ENCODE peak calls at places on chromosome 3, in six cellular contexts. R, Y, P, B, L and U are unnamed samples.

GRCh38 chr3:5332270-5332956 is 144.9 kb downstream of the EDEM1 start:
- DNase-seq in R (no peak), Y (no peak), P (no peak), B (no peak), L (no peak), U (no peak)

GRCh38 chr3:106880206-106880605 is 497.0 kb upstream of the CCDC54 start:
- DNase-seq in R (no peak), Y (no peak), P (no peak), B (no peak), L (no peak), U (no peak)

GRCh38 chr3:161305095-161305991 is 66.0 kb downstream of the SPTSSB start:
- DNase-seq in R (no peak), Y (no peak), P (no peak), B (peak), L (peak), U (no peak)

GRCh38 chr3:30667250-30667585 is 60.8 kb downstream of the TGFBR2 start:
- DNase-seq in R (no peak), Y (no peak), P (no peak), B (no peak), L (peak), U (no peak)

GRCh38 chr3:161310649-161311423 is 60.5 kb downstream of the SPTSSB start:
- DNase-seq in R (peak), Y (no peak), P (no peak), B (no peak), L (no peak), U (no peak)

GRCh38 chr3:112127522-112128494 is 5.2 kb downstream of the GCSAM start:
- DNase-seq in R (no peak), Y (no peak), P (no peak), B (no peak), L (no peak), U (no peak)

GRCh38 chr3:128875556-128876120 is 3.8 kb upstream of the ACAD9 start:
- DNase-seq in R (peak), Y (no peak), P (peak), B (no peak), L (peak), U (no peak)

GRCh38 chr3:170442945-170443344 is 24.3 kb downstream of the CLDN11 start:
- DNase-seq in R (no peak), Y (no peak), P (no peak), B (no peak), L (peak), U (no peak)

GRCh38 chr3:115713247-115713646 is 89.9 kb downstream of the GAP43 start:
- DNase-seq in R (no peak), Y (no peak), P (no peak), B (no peak), L (peak), U (peak)

GRCh38 chr3:33312361-33312760 is 35.1 kb downstream of the FBXL2 start:
- DNase-seq in R (no peak), Y (no peak), P (no peak), B (no peak), L (peak), U (no peak)

GRCh38 chr3:157785071-157785826 is 282.0 kb upstream of the VEPH1 start:
- DNase-seq in R (no peak), Y (no peak), P (no peak), B (peak), L (peak), U (no peak)

GRCh38 chr3:14285526-14285925 is 106.9 kb downstream of the LSM3 start:
- DNase-seq in R (no peak), Y (no peak), P (peak), B (no peak), L (no peak), U (no peak)

GRCh38 chr3:23592961-23593931 is 212.5 kb upstream of the UBE2E1 start:
- DNase-seq in R (no peak), Y (no peak), P (no peak), B (no peak), L (no peak), U (no peak)

GRCh38 chr3:45236964-45237363 is 10.9 kb upstream of the TMEM158 start:
- DNase-seq in R (no peak), Y (no peak), P (no peak), B (no peak), L (no peak), U (no peak)

GRCh38 chr3:118863731-118864322 is 170.8 kb downstream of the IGSF11 start:
- DNase-seq in R (no peak), Y (no peak), P (no peak), B (peak), L (no peak), U (no peak)

GRCh38 chr3:45692866-45693265 is 3.7 kb downstream of the SACM1L start:
- DNase-seq in R (no peak), Y (no peak), P (no peak), B (no peak), L (no peak), U (no peak)

GRCh38 chr3:48023377-48023776 is 7.2 kb upstream of the MAP4 start:
- DNase-seq in R (no peak), Y (no peak), P (no peak), B (no peak), L (no peak), U (no peak)

GRCh38 chr3:29503969-29504368 is 223.1 kb downstream of the RBMS3 start:
- DNase-seq in R (no peak), Y (no peak), P (no peak), B (no peak), L (no peak), U (no peak)

GRCh38 chr3:184611606-184612304 is 50.2 kb downstream of the EPHB3 start:
- DNase-seq in R (no peak), Y (no peak), P (no peak), B (no peak), L (peak), U (no peak)

GRCh38 chr3:49316696-49317457 is 23.0 kb downstream of the USP4 start:
- DNase-seq in R (no peak), Y (no peak), P (no peak), B (no peak), L (no peak), U (no peak)

GRCh38 chr3:38707730-38708129 is 58.2 kb upstream of the SCN5A start:
- DNase-seq in R (no peak), Y (no peak), P (no peak), B (peak), L (no peak), U (no peak)

GRCh38 chr3:71127463-71128243 is 455.9 kb downstream of the FOXP1 start:
- DNase-seq in R (peak), Y (no peak), P (no peak), B (no peak), L (peak), U (no peak)

GRCh38 chr3:50264389-50264963 is 4.5 kb upstream of the SEMA3B start:
- DNase-seq in R (no peak), Y (peak), P (no peak), B (peak), L (peak), U (peak)

GRCh38 chr3:122232485-122232884 is 49.0 kb downstream of the CASR start:
- DNase-seq in R (no peak), Y (no peak), P (no peak), B (no peak), L (no peak), U (no peak)

GRCh38 chr3:52811452-52812011 is 16.9 kb downstream of the ITIH3 start:
- DNase-seq in R (no peak), Y (no peak), P (no peak), B (no peak), L (no peak), U (no peak)

GRCh38 chr3:23219117-23219516 is 16.0 kb downstream of the UBE2E2 start:
- DNase-seq in R (no peak), Y (no peak), P (no peak), B (peak), L (no peak), U (no peak)

GRCh38 chr3:67030785-67031740 is 33.0 kb downstream of the KBTBD8 start:
- DNase-seq in R (no peak), Y (no peak), P (no peak), B (no peak), L (no peak), U (no peak)

GRCh38 chr3:135192929-135193328 is 397.9 kb downstream of the EPHB1 start:
- DNase-seq in R (no peak), Y (no peak), P (no peak), B (no peak), L (no peak), U (no peak)

GRCh38 chr3:197002701-197003454 is 26.7 kb downstream of the MELTF start:
- DNase-seq in R (peak), Y (peak), P (peak), B (peak), L (peak), U (peak)

GRCh38 chr3:128075516-128076464 is 23.6 kb downstream of the SEC61A1 start:
- DNase-seq in R (peak), Y (peak), P (peak), B (peak), L (peak), U (peak)

GRCh38 chr3:176510097-176510496 is 687.2 kb downstream of the TBL1XR1 start:
- DNase-seq in R (no peak), Y (no peak), P (no peak), B (no peak), L (no peak), U (no peak)

GRCh38 chr3:59605318-59605717 is 555.5 kb upstream of the CFAP20DC start:
- DNase-seq in R (no peak), Y (no peak), P (no peak), B (no peak), L (no peak), U (no peak)

GRCh38 chr3:31815631-31816440 is 165.2 kb downstream of the OSBPL10 start:
- DNase-seq in R (no peak), Y (no peak), P (no peak), B (no peak), L (no peak), U (no peak)

GRCh38 chr3:14988988-14989394 is 41.6 kb downstream of the NR2C2 start:
- DNase-seq in R (no peak), Y (no peak), P (no peak), B (no peak), L (no peak), U (no peak)

GRCh38 chr3:144770813-144771400 is 799.3 kb downstream of the DIPK2A start:
- DNase-seq in R (no peak), Y (no peak), P (no peak), B (peak), L (peak), U (no peak)